ENCODE peak calls at places on chromosomes 7 and 10, in six cellular contexts. One of them, this sample, is unnamed.

GRCh38 chr10:110032801-110033723 is 25.3 kb downstream of the ADD3 start:
- DNase-seq in GM23338: no peak
- DNase-seq in hepatocyte: no peak
- DNase-seq in MM.1S: no peak
- DNase-seq in neural progenitor cell: no peak
- DNase-seq in fibroblast of lung: peak; percentile 36
- DNase-seq in this sample: no peak

GRCh38 chr10:60989400-60989876 is 45.5 kb upstream of the RHOBTB1 start:
- DNase-seq in GM23338: no peak
- DNase-seq in neural progenitor cell: no peak
- DNase-seq in hepatocyte: peak; percentile 30
- DNase-seq in fibroblast of lung: no peak
- DNase-seq in MM.1S: no peak
- DNase-seq in this sample: no peak

GRCh38 chr7:106031271-106032029 is 68.4 kb downstream of the CDHR3 start:
- DNase-seq in hepatocyte: peak; percentile 26
- DNase-seq in MM.1S: no peak
- DNase-seq in fibroblast of lung: peak; percentile 50
- DNase-seq in neural progenitor cell: no peak
- DNase-seq in GM23338: peak; percentile 43
- DNase-seq in this sample: no peak

GRCh38 chr7:33243319-33243881 is 114.0 kb downstream of the BBS9 start:
- DNase-seq in MM.1S: peak; percentile 42
- DNase-seq in hepatocyte: peak; percentile 55
- DNase-seq in GM23338: peak; percentile 74
- DNase-seq in neural progenitor cell: peak; percentile 55
- DNase-seq in fibroblast of lung: peak; percentile 80
- DNase-seq in this sample: peak; percentile 23

GRCh38 chr7:64887756-64888508 is 15.1 kb upstream of the ZNF273 start:
- DNase-seq in fibroblast of lung: no peak
- DNase-seq in MM.1S: no peak
- DNase-seq in hepatocyte: no peak
- DNase-seq in GM23338: peak; percentile 92
- DNase-seq in neural progenitor cell: peak; percentile 46
- DNase-seq in this sample: no peak

GRCh38 chr7:110224643-110225042 is 866.3 kb upstream of the LRRN3 start:
- DNase-seq in GM23338: no peak
- DNase-seq in hepatocyte: no peak
- DNase-seq in neural progenitor cell: no peak
- DNase-seq in fibroblast of lung: no peak
- DNase-seq in MM.1S: no peak
- DNase-seq in this sample: peak; percentile 4

GRCh38 chr10:1424648-1425047 is 312.7 kb downstream of the ADARB2 start:
- DNase-seq in fibroblast of lung: no peak
- DNase-seq in hepatocyte: no peak
- DNase-seq in neural progenitor cell: no peak
- DNase-seq in GM23338: no peak
- DNase-seq in MM.1S: no peak
- DNase-seq in this sample: no peak

GRCh38 chr7:7641129-7641663 is 644 bp downstream of the UMAD1 start:
- DNase-seq in neural progenitor cell: no peak
- DNase-seq in hepatocyte: peak; percentile 15
- DNase-seq in GM23338: peak; percentile 59
- DNase-seq in fibroblast of lung: peak; percentile 23
- DNase-seq in MM.1S: no peak
- DNase-seq in this sample: no peak

GRCh38 chr7:54904130-54904529 is 114.7 kb upstream of the EGFR start:
- DNase-seq in MM.1S: no peak
- DNase-seq in GM23338: no peak
- DNase-seq in fibroblast of lung: peak; percentile 93
- DNase-seq in neural progenitor cell: no peak
- DNase-seq in hepatocyte: no peak
- DNase-seq in this sample: peak; percentile 74

DNA sequence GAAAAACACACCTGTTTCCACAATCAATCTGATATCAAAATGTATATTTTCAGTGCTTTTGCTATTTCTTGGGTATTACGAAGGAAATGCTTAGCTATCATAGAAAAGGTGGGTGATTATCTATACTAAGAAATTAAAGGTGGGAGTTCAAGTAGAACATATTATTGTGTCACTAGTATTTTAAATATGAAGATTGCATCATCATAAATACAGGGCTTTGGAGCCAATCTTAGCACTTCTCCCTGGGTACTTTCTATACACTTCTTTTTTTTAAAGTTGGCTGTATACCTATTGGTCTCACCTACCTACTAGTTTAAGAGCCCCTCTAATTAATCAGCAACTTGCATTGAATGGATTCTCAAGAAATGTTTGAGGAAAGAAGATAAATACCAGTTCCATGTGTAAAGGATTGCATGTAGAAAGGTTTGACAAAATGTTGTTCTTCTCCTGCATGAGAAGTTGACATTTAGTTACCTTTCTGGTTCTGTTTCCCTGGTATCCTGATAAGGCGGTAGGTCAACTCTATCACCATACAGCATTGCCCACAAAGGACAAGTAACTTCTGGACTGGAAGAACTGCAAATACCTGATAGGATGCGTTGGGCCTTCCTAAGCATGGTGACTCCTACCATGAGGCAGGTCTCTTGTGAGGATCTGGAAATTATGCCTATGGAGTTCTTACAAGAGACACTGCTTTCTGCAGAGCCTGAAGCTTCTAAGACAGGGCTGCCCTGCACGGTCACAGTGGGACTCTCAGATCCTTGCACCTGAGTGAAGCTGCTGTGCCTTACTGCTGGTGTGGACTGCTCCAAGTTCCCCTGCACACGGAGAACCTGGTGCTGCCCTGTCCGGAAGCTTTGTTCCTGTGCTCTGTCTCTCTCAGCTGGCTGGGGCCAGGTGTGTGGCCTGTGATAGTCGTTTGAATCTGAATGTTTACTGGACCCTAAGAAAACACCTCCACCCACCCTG is 32.1 kb upstream of the PDSS1 start:
- DNase-seq in neural progenitor cell: no peak
- DNase-seq in fibroblast of lung: no peak
- DNase-seq in MM.1S: no peak
- DNase-seq in GM23338: no peak
- DNase-seq in hepatocyte: no peak
- DNase-seq in this sample: no peak
- TF ChIP-seq EZH2 in neural progenitor cell: no peak
- TF ChIP-seq EZH2 in fibroblast of lung: no peak
- TF ChIP-seq EZH2 in MM.1S: no peak
- TF ChIP-seq EZH2 in GM23338: no peak
- TF ChIP-seq EZH2 in hepatocyte: no peak
- TF ChIP-seq EZH2 in this sample: no peak

GRCh38 chr10:100748251-100749058 is 3.1 kb downstream of the PAX2 start:
- DNase-seq in neural progenitor cell: peak; percentile 60
- DNase-seq in MM.1S: no peak
- DNase-seq in GM23338: peak; percentile 43
- DNase-seq in fibroblast of lung: no peak
- DNase-seq in hepatocyte: no peak
- DNase-seq in this sample: no peak

GRCh38 chr10:100751211-100751933 is 6.0 kb downstream of the PAX2 start:
- DNase-seq in fibroblast of lung: no peak
- DNase-seq in hepatocyte: no peak
- DNase-seq in neural progenitor cell: no peak
- DNase-seq in MM.1S: no peak
- DNase-seq in GM23338: no peak
- DNase-seq in this sample: no peak

GRCh38 chr10:100749309-100750217 is 4.2 kb downstream of the PAX2 start:
- DNase-seq in fibroblast of lung: no peak
- DNase-seq in GM23338: peak; percentile 56
- DNase-seq in neural progenitor cell: peak; percentile 61
- DNase-seq in MM.1S: no peak
- DNase-seq in hepatocyte: no peak
- DNase-seq in this sample: no peak

GRCh38 chr10:100749059-100749308 is 3.6 kb downstream of the PAX2 start:
- DNase-seq in neural progenitor cell: no peak
- DNase-seq in hepatocyte: no peak
- DNase-seq in fibroblast of lung: no peak
- DNase-seq in MM.1S: no peak
- DNase-seq in GM23338: no peak
- DNase-seq in this sample: no peak

DNA sequence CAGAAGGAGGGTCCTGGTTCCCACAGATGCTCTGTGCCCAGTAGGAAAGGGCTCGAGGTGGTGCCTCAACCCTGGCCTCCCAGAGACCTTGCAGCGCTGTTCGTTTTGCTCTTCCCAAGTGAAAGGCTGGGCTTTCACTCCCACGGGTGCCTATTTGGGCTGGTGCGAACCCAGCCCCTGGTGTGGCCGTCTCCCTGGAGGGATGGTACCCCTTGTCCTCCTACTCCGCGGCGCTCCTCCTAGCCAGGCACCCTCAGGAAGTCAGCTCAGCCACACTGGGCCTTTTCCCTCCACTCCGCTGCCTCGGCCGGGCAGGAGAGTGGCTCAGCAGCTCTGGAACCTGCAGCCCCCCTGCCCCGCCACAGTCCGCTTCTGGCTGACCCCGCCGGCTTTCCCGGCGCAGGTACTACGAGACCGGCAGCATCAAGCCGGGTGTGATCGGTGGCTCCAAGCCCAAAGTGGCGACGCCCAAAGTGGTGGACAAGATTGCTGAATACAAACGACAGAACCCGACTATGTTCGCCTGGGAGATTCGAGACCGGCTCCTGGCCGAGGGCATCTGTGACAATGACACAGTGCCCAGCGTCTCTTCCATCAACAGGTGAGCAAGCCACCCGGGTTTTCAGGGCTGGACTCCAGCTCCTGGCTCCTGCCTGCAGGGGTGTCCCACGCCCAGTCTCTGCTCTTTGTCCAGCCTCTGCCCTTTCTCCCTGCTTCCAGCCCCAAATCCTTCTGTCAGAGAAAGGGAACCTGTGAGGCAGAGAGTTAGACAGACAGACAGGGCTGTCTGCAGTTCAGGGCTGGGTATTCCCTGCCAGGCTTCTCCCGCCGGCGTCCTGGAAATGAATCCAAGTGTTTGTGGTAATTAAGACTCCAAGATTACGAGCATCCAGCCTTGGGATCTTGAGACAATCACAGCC is 5.2 kb downstream of the PAX2 start:
- DNase-seq in MM.1S: no peak
- DNase-seq in neural progenitor cell: no peak
- DNase-seq in fibroblast of lung: no peak
- DNase-seq in hepatocyte: no peak
- DNase-seq in GM23338: peak; percentile 28
- DNase-seq in this sample: no peak
- TF ChIP-seq EZH2 in MM.1S: peak; percentile 95
- TF ChIP-seq EZH2 in neural progenitor cell: peak; percentile 92
- TF ChIP-seq EZH2 in fibroblast of lung: peak; percentile 86
- TF ChIP-seq EZH2 in hepatocyte: peak; percentile 92
- TF ChIP-seq EZH2 in GM23338: peak; percentile 85
- TF ChIP-seq EZH2 in this sample: no peak

GRCh38 chr7:97027427-97028234 is 3.0 kb upstream of the DLX5 start:
- DNase-seq in MM.1S: peak; percentile 75
- DNase-seq in GM23338: peak; percentile 91
- DNase-seq in neural progenitor cell: peak; percentile 87
- DNase-seq in hepatocyte: peak; percentile 90
- DNase-seq in fibroblast of lung: peak; percentile 85
- DNase-seq in this sample: peak; percentile 63

GRCh38 chr7:97025130-97025499 is 484 bp upstream of the DLX5 start:
- DNase-seq in neural progenitor cell: no peak
- DNase-seq in GM23338: no peak
- DNase-seq in hepatocyte: no peak
- DNase-seq in fibroblast of lung: no peak
- DNase-seq in MM.1S: no peak
- DNase-seq in this sample: no peak

GRCh38 chr7:97024209-97025129 is at the start of gene DLX5:
- DNase-seq in GM23338: peak; percentile 95
- DNase-seq in MM.1S: no peak
- DNase-seq in neural progenitor cell: peak; percentile 90
- DNase-seq in hepatocyte: peak; percentile 73
- DNase-seq in fibroblast of lung: peak; percentile 15
- DNase-seq in this sample: peak; percentile 5

GRCh38 chr7:97025983-97026704 is 1.5 kb upstream of the DLX5 start:
- DNase-seq in neural progenitor cell: peak; percentile 53
- DNase-seq in GM23338: peak; percentile 38
- DNase-seq in fibroblast of lung: no peak
- DNase-seq in MM.1S: no peak
- DNase-seq in hepatocyte: no peak
- DNase-seq in this sample: peak; percentile 4

DNA sequence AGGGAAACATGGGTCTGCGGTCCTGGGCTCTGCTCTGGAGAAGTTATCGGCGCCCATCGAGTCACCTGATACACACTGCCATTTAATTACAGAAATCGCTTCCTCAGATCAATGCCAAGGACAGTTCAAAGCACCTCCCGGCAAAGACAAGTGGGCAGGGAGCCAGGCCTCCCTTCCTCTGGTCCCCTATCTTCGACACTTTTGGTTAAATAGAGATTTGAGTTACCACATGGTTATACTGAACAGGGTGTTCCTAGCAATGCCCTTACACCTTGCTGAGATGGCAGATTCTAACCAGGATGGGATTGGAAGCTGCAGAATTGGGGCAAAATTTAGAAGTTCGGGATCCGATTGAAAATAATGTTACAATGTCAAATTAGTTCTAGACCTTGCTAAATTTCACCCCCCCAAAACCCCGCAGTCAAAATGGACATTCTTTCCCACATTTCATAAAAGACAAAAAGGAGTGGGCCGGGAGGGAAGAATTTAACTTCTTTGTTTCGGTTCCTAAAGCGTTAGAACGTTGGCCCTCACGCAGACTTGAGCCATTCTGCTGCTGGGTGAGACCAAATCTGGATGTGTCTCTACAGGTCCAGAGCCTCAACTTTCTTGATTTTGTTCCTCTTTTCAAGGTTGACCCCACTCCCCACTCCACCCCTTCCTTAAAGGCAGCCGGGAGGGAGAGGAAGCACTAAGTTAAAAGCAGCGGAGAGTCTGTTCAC is 2.2 kb upstream of the DLX5 start:
- DNase-seq in fibroblast of lung: no peak
- DNase-seq in GM23338: no peak
- DNase-seq in hepatocyte: no peak
- DNase-seq in MM.1S: no peak
- DNase-seq in neural progenitor cell: peak; percentile 27
- DNase-seq in this sample: no peak
- TF ChIP-seq EZH2 in fibroblast of lung: no peak
- TF ChIP-seq EZH2 in GM23338: peak; percentile 66
- TF ChIP-seq EZH2 in hepatocyte: no peak
- TF ChIP-seq EZH2 in MM.1S: no peak
- TF ChIP-seq EZH2 in neural progenitor cell: peak; percentile 80
- TF ChIP-seq EZH2 in this sample: no peak

GRCh38 chr7:127250312-127251047 is 2.3 kb downstream of the GRM8 start:
- DNase-seq in GM23338: no peak
- DNase-seq in hepatocyte: no peak
- DNase-seq in fibroblast of lung: no peak
- DNase-seq in neural progenitor cell: no peak
- DNase-seq in MM.1S: no peak
- DNase-seq in this sample: no peak
- TF ChIP-seq EZH2 in GM23338: peak; percentile 62
- TF ChIP-seq EZH2 in hepatocyte: no peak
- TF ChIP-seq EZH2 in fibroblast of lung: no peak
- TF ChIP-seq EZH2 in neural progenitor cell: no peak
- TF ChIP-seq EZH2 in MM.1S: no peak
- TF ChIP-seq EZH2 in this sample: no peak

GRCh38 chr7:96992624-96993452 is 12.5 kb upstream of the DLX6 start:
- DNase-seq in MM.1S: no peak
- DNase-seq in GM23338: peak; percentile 96
- DNase-seq in hepatocyte: no peak
- DNase-seq in neural progenitor cell: peak; percentile 93
- DNase-seq in fibroblast of lung: no peak
- DNase-seq in this sample: no peak
- TF ChIP-seq EZH2 in MM.1S: no peak
- TF ChIP-seq EZH2 in GM23338: peak; percentile 15
- TF ChIP-seq EZH2 in hepatocyte: peak; percentile 82
- TF ChIP-seq EZH2 in neural progenitor cell: peak; percentile 87
- TF ChIP-seq EZH2 in fibroblast of lung: no peak
- TF ChIP-seq EZH2 in this sample: no peak